ENCODE peak calls at places on chromosomes 12 and 14, in five cellular contexts. Y is NCI-H460; W is NCI-H1105 treated with DMSO at 0.1 percent for 48 hours; P is GM12892; G is activated CD4-positive, alpha-beta T cell treated with anti-CD3 and anti-CD28 coated beads, Interleukin-2, amount 50 U/mL, for 48 hours. M is an unnamed sample.

GRCh38 chr12:123022846-123023245 is 42.4 kb downstream of the ARL6IP4 start:
- DNase-seq in P (no peak), G (no peak), W (no peak), Y (no peak), M (peak; percentile 21)

GRCh38 chr12:70948236-70948975 is 27.9 kb upstream of the PTPRR start:
- DNase-seq in P (no peak), W (no peak), Y (no peak), G (no peak), M (no peak)

GRCh38 chr12:115135800-115136211 is 451.8 kb upstream of the TBX3 start:
- DNase-seq in W (peak; percentile 97), G (no peak), P (no peak), Y (no peak), M (peak; percentile 66)

GRCh38 chr12:120688527-120689071 is 1.6 kb downstream of the MLEC start:
- DNase-seq in Y (no peak), W (no peak), P (no peak), G (no peak), M (no peak)

GRCh38 chr12:132400011-132400641 is 70.7 kb upstream of the GALNT9 start:
- DNase-seq in G (no peak), P (no peak), Y (no peak), W (no peak), M (peak; percentile 53)

GRCh38 chr12:8554451-8555195 is 13.9 kb upstream of the CLEC4E start:
- DNase-seq in P (no peak), G (no peak), Y (no peak), W (no peak), M (no peak)

GRCh38 chr12:48882325-48882687 is 16.6 kb upstream of the RND1 start:
- DNase-seq in Y (no peak), W (no peak), P (no peak), G (no peak), M (peak; percentile 69)

GRCh38 chr12:129885287-129885686 is 18.5 kb downstream of the TMEM132D start:
- DNase-seq in G (no peak), W (no peak), Y (no peak), P (no peak), M (no peak)

GRCh38 chr12:131035268-131035681 is 81.6 kb downstream of the ADGRD1 start:
- DNase-seq in W (no peak), Y (peak; percentile 39), P (no peak), G (no peak), M (no peak)

GRCh38 chr12:107337354-107338095 is 244.2 kb upstream of the CRY1 start:
- DNase-seq in P (no peak), Y (no peak), G (no peak), W (no peak), M (no peak)

GRCh38 chr14:76753799-76754198 is 7.5 kb upstream of the VASH1 start:
- DNase-seq in P (no peak), Y (no peak), W (no peak), G (no peak), M (no peak)

GRCh38 chr12:58443981-58444371 is 476.3 kb downstream of the LRIG3 start:
- DNase-seq in Y (no peak), W (no peak), P (no peak), G (no peak), M (no peak)

GRCh38 chr12:66552753-66553152 is 126.1 kb downstream of the GRIP1 start:
- DNase-seq in W (no peak), G (no peak), P (no peak), Y (no peak), M (no peak)

M was measured in aorta.